ENCODE peak calls at places on chromosome 1, in eight cellular contexts. One of them, this sample, is unnamed.

GRCh38 chr1:91736999-91737615 is 148.8 kb downstream of the TGFBR3 start:
- DNase-seq in HFF-Myc: peak
- DNase-seq in OCI-LY7: no peak
- DNase-seq in CD8-positive, alpha-beta memory T cell: no peak
- DNase-seq in heart right ventricle: no peak
- DNase-seq in thoracic aorta: peak
- DNase-seq in GM23248: peak
- DNase-seq in breast epithelium: peak
- DNase-seq in this sample: peak

GRCh38 chr1:222643603-222643936 is 25.7 kb downstream of the MIA3 start:
- DNase-seq in HFF-Myc: no peak
- DNase-seq in OCI-LY7: no peak
- DNase-seq in CD8-positive, alpha-beta memory T cell: no peak
- DNase-seq in heart right ventricle: no peak
- DNase-seq in thoracic aorta: no peak
- DNase-seq in GM23248: no peak
- DNase-seq in breast epithelium: no peak
- DNase-seq in this sample: no peak

GRCh38 chr1:192118881-192119280 is 39.4 kb upstream of the RGS18 start:
- DNase-seq in HFF-Myc: no peak
- DNase-seq in OCI-LY7: no peak
- DNase-seq in CD8-positive, alpha-beta memory T cell: no peak
- DNase-seq in heart right ventricle: no peak
- DNase-seq in thoracic aorta: no peak
- DNase-seq in GM23248: no peak
- DNase-seq in breast epithelium: no peak
- DNase-seq in this sample: no peak

GRCh38 chr1:32774464-32774808 is 42.7 kb downstream of the YARS1 start:
- DNase-seq in HFF-Myc: no peak
- DNase-seq in OCI-LY7: no peak
- DNase-seq in CD8-positive, alpha-beta memory T cell: no peak
- DNase-seq in heart right ventricle: no peak
- DNase-seq in thoracic aorta: no peak
- DNase-seq in GM23248: no peak
- DNase-seq in breast epithelium: no peak
- DNase-seq in this sample: no peak

GRCh38 chr1:23126801-23127200 is 41.9 kb downstream of the LUZP1 start:
- DNase-seq in HFF-Myc: no peak
- DNase-seq in OCI-LY7: no peak
- DNase-seq in CD8-positive, alpha-beta memory T cell: no peak
- DNase-seq in heart right ventricle: no peak
- DNase-seq in thoracic aorta: no peak
- DNase-seq in GM23248: peak
- DNase-seq in breast epithelium: no peak
- DNase-seq in this sample: no peak

GRCh38 chr1:11262171-11263049 is at the start of gene MTOR:
- DNase-seq in HFF-Myc: peak
- DNase-seq in OCI-LY7: peak
- DNase-seq in CD8-positive, alpha-beta memory T cell: peak
- DNase-seq in heart right ventricle: peak
- DNase-seq in thoracic aorta: peak
- DNase-seq in GM23248: peak
- DNase-seq in breast epithelium: peak
- DNase-seq in this sample: peak

GRCh38 chr1:115133440-115133839 is 44.1 kb upstream of the TSPAN2 start:
- DNase-seq in HFF-Myc: no peak
- DNase-seq in OCI-LY7: no peak
- DNase-seq in CD8-positive, alpha-beta memory T cell: no peak
- DNase-seq in heart right ventricle: no peak
- DNase-seq in thoracic aorta: no peak
- DNase-seq in GM23248: peak
- DNase-seq in breast epithelium: no peak
- DNase-seq in this sample: peak

GRCh38 chr1:223135176-223135575 is 7.9 kb downstream of the TLR5 start:
- DNase-seq in HFF-Myc: no peak
- DNase-seq in OCI-LY7: no peak
- DNase-seq in CD8-positive, alpha-beta memory T cell: no peak
- DNase-seq in heart right ventricle: peak
- DNase-seq in thoracic aorta: peak
- DNase-seq in GM23248: peak
- DNase-seq in breast epithelium: no peak
- DNase-seq in this sample: peak

GRCh38 chr1:46246548-46247432 is 773 bp upstream of the RAD54L start:
- DNase-seq in HFF-Myc: no peak
- DNase-seq in OCI-LY7: peak
- DNase-seq in CD8-positive, alpha-beta memory T cell: no peak
- DNase-seq in heart right ventricle: peak
- DNase-seq in thoracic aorta: peak
- DNase-seq in GM23248: peak
- DNase-seq in breast epithelium: peak
- DNase-seq in this sample: peak

GRCh38 chr1:157961805-157962762 is 31.4 kb upstream of the KIRREL1 start:
- DNase-seq in HFF-Myc: no peak
- DNase-seq in OCI-LY7: no peak
- DNase-seq in CD8-positive, alpha-beta memory T cell: no peak
- DNase-seq in heart right ventricle: no peak
- DNase-seq in thoracic aorta: no peak
- DNase-seq in GM23248: peak
- DNase-seq in breast epithelium: no peak
- DNase-seq in this sample: peak

GRCh38 chr1:39898146-39898545 is 3.6 kb downstream of the MYCL start:
- DNase-seq in HFF-Myc: no peak
- DNase-seq in OCI-LY7: no peak
- DNase-seq in CD8-positive, alpha-beta memory T cell: no peak
- DNase-seq in heart right ventricle: no peak
- DNase-seq in thoracic aorta: no peak
- DNase-seq in GM23248: no peak
- DNase-seq in breast epithelium: no peak
- DNase-seq in this sample: no peak

GRCh38 chr1:39900662-39901485 is 843 bp downstream of the MYCL start:
- DNase-seq in HFF-Myc: no peak
- DNase-seq in OCI-LY7: no peak
- DNase-seq in CD8-positive, alpha-beta memory T cell: no peak
- DNase-seq in heart right ventricle: peak
- DNase-seq in thoracic aorta: no peak
- DNase-seq in GM23248: peak
- DNase-seq in breast epithelium: no peak
- DNase-seq in this sample: peak

GRCh38 chr1:39901486-39902120 is at the start of gene MYCL:
- DNase-seq in HFF-Myc: no peak
- DNase-seq in OCI-LY7: peak
- DNase-seq in CD8-positive, alpha-beta memory T cell: peak
- DNase-seq in heart right ventricle: peak
- DNase-seq in thoracic aorta: no peak
- DNase-seq in GM23248: peak
- DNase-seq in breast epithelium: peak
- DNase-seq in this sample: peak

GRCh38 chr1:39898648-39899603 is 2.8 kb downstream of the MYCL start:
- DNase-seq in HFF-Myc: peak
- DNase-seq in OCI-LY7: peak
- DNase-seq in CD8-positive, alpha-beta memory T cell: no peak
- DNase-seq in heart right ventricle: no peak
- DNase-seq in thoracic aorta: no peak
- DNase-seq in GM23248: peak
- DNase-seq in breast epithelium: no peak
- DNase-seq in this sample: peak

DNA sequence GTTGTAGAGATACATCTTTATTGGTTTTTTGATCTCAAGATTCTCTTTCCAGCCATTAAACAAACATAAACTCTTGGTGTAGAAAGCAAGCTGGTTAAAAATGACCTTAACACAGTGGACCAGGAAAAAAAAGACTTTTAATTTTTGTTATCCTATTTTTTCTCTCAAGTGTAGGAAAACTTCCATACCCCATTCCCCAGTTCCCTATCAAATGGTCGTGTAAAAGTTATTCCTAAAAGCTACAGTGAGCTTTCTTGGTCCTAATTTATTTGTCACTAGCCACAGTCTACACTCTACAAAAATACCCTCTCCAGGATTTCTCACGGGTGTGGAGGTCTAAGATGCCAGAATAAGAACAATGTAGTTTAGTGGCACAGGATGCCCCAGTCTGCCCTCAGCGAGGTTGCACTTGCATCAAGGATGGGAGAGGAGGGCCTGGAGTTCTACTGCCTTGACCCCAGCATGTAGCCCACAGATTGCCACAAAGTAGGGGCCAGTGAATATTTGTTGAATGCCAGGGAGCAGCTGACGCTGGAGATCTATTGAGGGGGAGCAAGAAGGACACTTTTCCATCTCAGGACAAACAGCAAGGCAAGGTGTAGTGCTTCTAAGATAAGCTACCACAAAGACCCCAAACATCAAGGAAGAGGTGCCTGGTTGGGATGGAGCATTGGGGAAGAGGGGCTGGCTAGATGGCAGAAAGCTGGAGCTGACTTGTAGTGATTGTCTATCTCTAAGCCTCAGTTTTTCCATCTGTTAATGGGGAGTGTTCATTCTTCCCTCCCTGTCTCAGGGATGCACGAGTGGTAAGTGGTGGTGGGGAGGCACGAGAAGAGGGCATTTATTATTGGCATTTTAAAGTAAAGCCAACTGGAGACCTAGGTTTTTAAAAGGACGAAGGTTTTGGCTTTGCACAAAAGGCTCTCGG is 1.8 kb downstream of the MYCL start:
- DNase-seq in HFF-Myc: no peak
- DNase-seq in OCI-LY7: no peak
- DNase-seq in CD8-positive, alpha-beta memory T cell: no peak
- DNase-seq in heart right ventricle: no peak
- DNase-seq in thoracic aorta: no peak
- DNase-seq in GM23248: no peak
- DNase-seq in breast epithelium: no peak
- DNase-seq in this sample: peak
- H3K4me3 ChIP-seq in HFF-Myc: no peak
- H3K4me3 ChIP-seq in OCI-LY7: no peak
- H3K4me3 ChIP-seq in CD8-positive, alpha-beta memory T cell: no peak
- H3K4me3 ChIP-seq in heart right ventricle: no peak
- H3K4me3 ChIP-seq in thoracic aorta: no peak
- H3K4me3 ChIP-seq in GM23248: no peak
- H3K4me3 ChIP-seq in breast epithelium: no peak
- H3K4me3 ChIP-seq in this sample: no peak

GRCh38 chr1:183804382-183804781 is 538 bp upstream of the RGL1 start:
- DNase-seq in HFF-Myc: no peak
- DNase-seq in OCI-LY7: no peak
- DNase-seq in CD8-positive, alpha-beta memory T cell: no peak
- DNase-seq in heart right ventricle: no peak
- DNase-seq in thoracic aorta: no peak
- DNase-seq in GM23248: no peak
- DNase-seq in breast epithelium: no peak
- DNase-seq in this sample: no peak
- H3K4me3 ChIP-seq in HFF-Myc: peak
- H3K4me3 ChIP-seq in OCI-LY7: no peak
- H3K4me3 ChIP-seq in CD8-positive, alpha-beta memory T cell: no peak
- H3K4me3 ChIP-seq in heart right ventricle: peak
- H3K4me3 ChIP-seq in thoracic aorta: peak
- H3K4me3 ChIP-seq in GM23248: peak
- H3K4me3 ChIP-seq in breast epithelium: peak
- H3K4me3 ChIP-seq in this sample: peak

GRCh38 chr1:230753191-230753585 is 6.0 kb downstream of the CAPN9 start:
- DNase-seq in HFF-Myc: no peak
- DNase-seq in OCI-LY7: no peak
- DNase-seq in CD8-positive, alpha-beta memory T cell: no peak
- DNase-seq in heart right ventricle: no peak
- DNase-seq in thoracic aorta: no peak
- DNase-seq in GM23248: no peak
- DNase-seq in breast epithelium: no peak
- DNase-seq in this sample: peak
- H3K4me3 ChIP-seq in HFF-Myc: no peak
- H3K4me3 ChIP-seq in OCI-LY7: no peak
- H3K4me3 ChIP-seq in CD8-positive, alpha-beta memory T cell: no peak
- H3K4me3 ChIP-seq in heart right ventricle: no peak
- H3K4me3 ChIP-seq in thoracic aorta: no peak
- H3K4me3 ChIP-seq in GM23248: no peak
- H3K4me3 ChIP-seq in breast epithelium: peak
- H3K4me3 ChIP-seq in this sample: no peak

DNA sequence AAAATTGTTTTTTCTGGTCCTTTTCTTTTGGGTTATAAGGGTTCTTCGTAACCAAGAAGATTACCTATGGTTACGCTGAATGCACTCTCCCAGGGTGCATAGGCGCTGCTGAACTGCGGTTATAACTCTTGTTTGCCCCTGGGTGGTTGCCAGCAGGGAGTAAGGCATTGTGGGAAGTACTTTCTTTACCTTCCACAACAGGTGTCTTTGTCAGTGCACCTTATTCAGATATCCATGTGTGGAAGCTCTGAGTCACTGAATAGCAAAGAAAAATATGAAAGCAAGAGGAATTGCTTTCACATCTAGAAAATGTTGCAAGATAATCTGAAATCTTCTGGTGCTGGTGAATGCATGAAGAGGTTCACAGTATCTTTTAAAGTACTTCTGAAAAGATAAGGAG is 124.4 kb upstream of the CACYBP start:
- DNase-seq in HFF-Myc: no peak
- DNase-seq in OCI-LY7: peak
- DNase-seq in CD8-positive, alpha-beta memory T cell: peak
- DNase-seq in heart right ventricle: no peak
- DNase-seq in thoracic aorta: no peak
- DNase-seq in GM23248: no peak
- DNase-seq in breast epithelium: peak
- DNase-seq in this sample: no peak
- H3K4me3 ChIP-seq in HFF-Myc: no peak
- H3K4me3 ChIP-seq in OCI-LY7: peak
- H3K4me3 ChIP-seq in CD8-positive, alpha-beta memory T cell: no peak
- H3K4me3 ChIP-seq in heart right ventricle: no peak
- H3K4me3 ChIP-seq in thoracic aorta: no peak
- H3K4me3 ChIP-seq in GM23248: no peak
- H3K4me3 ChIP-seq in breast epithelium: peak
- H3K4me3 ChIP-seq in this sample: no peak

DNA sequence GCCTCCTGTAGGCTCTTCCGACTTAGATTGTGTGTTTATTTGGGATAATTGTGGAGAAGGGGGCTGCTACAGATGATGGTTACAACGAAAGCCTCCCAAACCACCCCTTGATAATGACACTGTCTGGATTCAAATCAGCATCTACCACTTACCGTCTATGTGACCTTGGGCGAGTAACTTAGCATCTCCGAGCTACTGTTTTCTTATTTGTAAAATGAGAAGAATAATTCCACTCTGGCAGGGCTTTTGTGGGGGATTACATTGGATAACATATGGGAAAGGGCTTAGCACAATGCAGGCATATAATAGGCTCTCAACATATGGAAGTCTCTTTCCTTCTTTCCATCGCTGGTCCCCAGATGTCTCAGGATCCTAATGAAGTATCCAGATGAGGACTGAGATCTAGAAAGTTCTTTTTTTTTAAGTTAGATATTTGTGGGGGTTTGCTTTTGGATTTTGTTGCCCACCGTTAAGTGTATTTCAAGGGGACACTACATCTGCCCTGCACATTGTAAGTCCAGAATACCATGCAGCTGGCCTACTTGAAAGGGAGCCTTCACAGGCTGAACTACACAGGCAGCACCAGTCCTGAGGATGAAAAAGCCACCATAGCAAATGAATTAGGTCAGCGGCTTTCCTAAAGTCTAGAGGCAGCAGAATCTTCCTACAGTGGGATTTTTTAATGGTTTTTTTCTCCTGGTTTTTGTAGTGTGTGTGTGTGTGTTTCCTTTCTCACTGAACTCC is 172.3 kb upstream of the IRF2BP2 start:
- DNase-seq in HFF-Myc: no peak
- DNase-seq in OCI-LY7: no peak
- DNase-seq in CD8-positive, alpha-beta memory T cell: no peak
- DNase-seq in heart right ventricle: no peak
- DNase-seq in thoracic aorta: no peak
- DNase-seq in GM23248: peak
- DNase-seq in breast epithelium: no peak
- DNase-seq in this sample: peak
- H3K4me3 ChIP-seq in HFF-Myc: no peak
- H3K4me3 ChIP-seq in OCI-LY7: no peak
- H3K4me3 ChIP-seq in CD8-positive, alpha-beta memory T cell: no peak
- H3K4me3 ChIP-seq in heart right ventricle: no peak
- H3K4me3 ChIP-seq in thoracic aorta: no peak
- H3K4me3 ChIP-seq in GM23248: no peak
- H3K4me3 ChIP-seq in breast epithelium: no peak
- H3K4me3 ChIP-seq in this sample: no peak

GRCh38 chr1:206558794-206559660 is 51.7 kb downstream of the RASSF5 start:
- DNase-seq in HFF-Myc: no peak
- DNase-seq in OCI-LY7: peak
- DNase-seq in CD8-positive, alpha-beta memory T cell: no peak
- DNase-seq in heart right ventricle: no peak
- DNase-seq in thoracic aorta: no peak
- DNase-seq in GM23248: no peak
- DNase-seq in breast epithelium: no peak
- DNase-seq in this sample: no peak
- H3K4me3 ChIP-seq in HFF-Myc: no peak
- H3K4me3 ChIP-seq in OCI-LY7: peak
- H3K4me3 ChIP-seq in CD8-positive, alpha-beta memory T cell: peak
- H3K4me3 ChIP-seq in heart right ventricle: no peak
- H3K4me3 ChIP-seq in thoracic aorta: peak
- H3K4me3 ChIP-seq in GM23248: no peak
- H3K4me3 ChIP-seq in breast epithelium: no peak
- H3K4me3 ChIP-seq in this sample: no peak

This sample was measured in osteoblast.